ENCODE peak calls at places on chromosomes 2 and 18, in ten cellular contexts. Y is fibroblast of mammary gland; N is mammary epithelial cell; I is transverse colon; S is OCI-LY7; H is AG10803; Q is nephron progenitor cell; G is CD4-positive, alpha-beta T cell; R is neural crest cell; A is H1. O is an unnamed sample.

GRCh38 chr2:19235308-19235707 is 123.1 kb downstream of the OSR1 start:
- DNase-seq in Y (peak), N (peak), I (no peak), S (no peak), H (peak), Q (no peak), G (no peak), R (no peak), A (no peak), O (no peak)

GRCh38 chr18:35236964-35237363 is 3.9 kb upstream of the ZNF397 start:
- DNase-seq in Y (no peak), N (no peak), I (no peak), S (no peak), H (no peak), Q (no peak), G (no peak), R (no peak), A (no peak), O (no peak)

GRCh38 chr18:24976502-24976901 is 375.5 kb downstream of the ZNF521 start:
- DNase-seq in Y (no peak), N (no peak), I (peak), S (no peak), H (no peak), Q (no peak), G (no peak), R (no peak), A (no peak), O (no peak)

GRCh38 chr18:25176516-25177042 is 175.4 kb downstream of the ZNF521 start:
- DNase-seq in Y (no peak), N (no peak), I (no peak), S (no peak), H (no peak), Q (no peak), G (no peak), R (no peak), A (no peak), O (no peak)

GRCh38 chr2:17482651-17483050 is 35.6 kb downstream of the RAD51AP2 start:
- DNase-seq in Y (no peak), N (no peak), I (no peak), S (no peak), H (no peak), Q (no peak), G (no peak), R (no peak), A (no peak), O (no peak)

GRCh38 chr2:197241590-197241989 is 69.0 kb downstream of the ANKRD44 start:
- DNase-seq in Y (no peak), N (no peak), I (no peak), S (no peak), H (no peak), Q (no peak), G (no peak), R (no peak), A (no peak), O (no peak)

GRCh38 chr2:210199186-210199765 is 26.0 kb downstream of the ACADL start:
- DNase-seq in Y (peak), N (no peak), I (no peak), S (peak), H (peak), Q (no peak), G (no peak), R (no peak), A (no peak), O (no peak)

GRCh38 chr2:68936889-68937288 is 15.8 kb downstream of the GKN2 start:
- DNase-seq in Y (no peak), N (peak), I (no peak), S (no peak), H (peak), Q (no peak), G (no peak), R (no peak), A (no peak), O (no peak)

GRCh38 chr18:10928971-10929373 is 220.4 kb downstream of the PIEZO2 start:
- DNase-seq in Y (peak), N (no peak), I (no peak), S (peak), H (peak), Q (no peak), G (no peak), R (no peak), A (no peak), O (peak)

GRCh38 chr2:111698743-111699554 is 185.0 kb downstream of the ANAPC1 start:
- DNase-seq in Y (peak), N (peak), I (peak), S (peak), H (peak), Q (no peak), G (peak), R (no peak), A (no peak), O (no peak)
- TF ChIP-seq CTCF in Y (peak), N (peak), I (peak), S (peak), H (peak), Q (no peak), G (no peak), R (peak), A (peak), O (peak)

GRCh38 chr18:67285583-67285982 is 230.9 kb downstream of the DSEL start:
- DNase-seq in Y (no peak), N (no peak), I (no peak), S (no peak), H (no peak), Q (no peak), G (no peak), R (no peak), A (no peak), O (no peak)

GRCh38 chr18:67278984-67279383 is 237.5 kb downstream of the DSEL start:
- DNase-seq in Y (no peak), N (no peak), I (no peak), S (no peak), H (no peak), Q (no peak), G (no peak), R (no peak), A (no peak), O (no peak)

GRCh38 chr18:67282796-67283195 is 233.7 kb downstream of the DSEL start:
- DNase-seq in Y (peak), N (no peak), I (no peak), S (no peak), H (peak), Q (no peak), G (no peak), R (no peak), A (no peak), O (no peak)

GRCh38 chr18:67280843-67281242 is 235.7 kb downstream of the DSEL start:
- DNase-seq in Y (no peak), N (no peak), I (no peak), S (no peak), H (no peak), Q (no peak), G (no peak), R (no peak), A (no peak), O (no peak)

DNA sequence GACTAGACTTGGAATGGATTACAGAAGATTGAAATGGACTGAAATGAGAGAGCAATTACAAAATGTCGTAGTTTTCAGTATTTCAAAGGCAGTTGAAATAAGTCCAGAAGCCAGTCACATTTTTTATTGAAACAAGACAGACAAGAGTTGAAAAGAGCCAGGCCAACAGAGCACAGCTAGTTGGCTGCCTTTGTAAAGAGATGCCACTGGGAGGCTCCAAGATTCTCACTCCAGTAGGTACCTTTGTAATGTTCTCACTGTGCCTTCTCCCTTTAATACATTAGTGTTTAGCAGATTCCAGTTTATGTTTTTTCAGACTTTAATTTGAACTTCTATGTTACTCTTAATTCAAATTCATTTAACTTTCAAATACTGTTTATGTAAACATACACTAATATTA is 234.8 kb downstream of the DSEL start:
- DNase-seq in Y (no peak), N (no peak), I (no peak), S (no peak), H (no peak), Q (no peak), G (no peak), R (no peak), A (no peak), O (no peak)
- TF ChIP-seq CTCF in Y (no peak), N (peak), I (no peak), S (no peak), H (no peak), Q (no peak), G (no peak), R (no peak), A (no peak), O (no peak)

DNA sequence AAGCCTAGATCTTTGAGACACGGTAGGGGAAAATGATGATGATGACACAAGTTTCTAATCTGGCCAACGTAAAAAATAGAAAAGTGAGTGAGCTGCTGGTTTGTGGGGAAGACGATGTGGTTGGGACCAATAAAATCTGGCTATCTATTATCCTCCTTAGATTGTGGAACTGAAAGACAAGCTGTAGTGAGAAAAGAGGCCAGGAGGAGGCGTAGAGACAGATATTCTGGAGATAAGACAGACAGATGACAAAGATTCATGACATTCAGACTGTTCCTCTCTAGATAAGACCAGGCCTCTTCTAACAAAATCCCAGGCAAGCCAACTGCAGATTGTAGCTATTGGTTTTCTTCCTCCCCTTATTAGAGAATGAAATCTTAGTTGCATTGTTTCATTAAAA is 376.3 kb upstream of the UBE2E3 start:
- DNase-seq in Y (peak), N (peak), I (peak), S (peak), H (no peak), Q (peak), G (no peak), R (no peak), A (peak), O (no peak)
- TF ChIP-seq CTCF in Y (peak), N (peak), I (no peak), S (peak), H (peak), Q (peak), G (no peak), R (peak), A (no peak), O (peak)

DNA sequence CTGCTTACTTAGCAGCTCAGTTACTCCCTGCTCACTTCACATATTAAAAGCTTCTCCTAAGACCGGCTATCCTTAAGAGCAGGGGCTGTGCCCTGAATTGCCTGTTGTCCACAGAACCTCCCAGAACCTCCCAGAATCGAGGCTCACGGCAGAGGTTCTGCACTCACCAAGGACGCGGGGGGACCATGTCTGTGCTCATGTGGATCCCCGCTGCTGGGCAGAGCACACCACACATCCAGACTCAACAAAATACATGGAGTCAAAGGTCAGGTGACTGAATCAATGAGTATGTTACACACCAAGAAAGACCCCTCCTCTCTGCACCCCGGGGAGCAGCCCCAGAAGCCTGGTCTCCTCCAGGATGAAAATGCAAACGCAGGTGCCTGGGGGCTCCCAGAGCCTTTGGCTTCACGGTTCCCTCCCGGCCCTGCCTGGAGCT is 149.0 kb downstream of the MBP start:
- DNase-seq in Y (no peak), N (no peak), I (no peak), S (no peak), H (no peak), Q (no peak), G (no peak), R (no peak), A (peak), O (no peak)
- TF ChIP-seq CTCF in Y (no peak), N (no peak), I (no peak), S (no peak), H (no peak), Q (no peak), G (peak), R (no peak), A (no peak), O (no peak)

DNA sequence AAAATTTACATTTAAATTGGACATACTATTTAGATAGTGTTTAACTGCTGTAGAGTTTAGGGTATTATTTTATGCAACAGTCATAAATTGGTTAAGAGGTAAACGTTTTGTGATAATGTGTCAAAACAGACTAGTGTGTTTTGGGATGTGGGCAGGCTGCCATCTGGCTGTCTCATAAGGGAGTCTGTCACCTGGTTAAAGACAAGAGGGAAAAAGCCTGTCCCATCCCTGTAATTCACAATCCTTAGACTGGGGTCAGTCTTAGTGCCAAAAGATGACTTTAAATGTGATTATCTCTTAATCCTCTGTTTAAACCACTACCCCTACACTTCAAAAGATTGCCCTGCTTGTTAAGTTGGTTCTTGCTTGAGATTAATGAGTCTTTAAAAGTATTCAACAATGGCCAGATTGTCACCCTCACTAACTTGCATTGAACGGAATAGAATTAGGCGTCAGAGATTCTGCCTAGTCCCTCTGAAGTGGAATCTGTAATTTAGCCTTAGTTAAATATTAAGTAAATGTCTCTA is 59.2 kb downstream of the SGPP2 start:
- DNase-seq in Y (no peak), N (no peak), I (peak), S (no peak), H (no peak), Q (no peak), G (no peak), R (no peak), A (no peak), O (no peak)
- TF ChIP-seq CTCF in Y (no peak), N (no peak), I (no peak), S (peak), H (no peak), Q (no peak), G (no peak), R (no peak), A (no peak), O (peak)

GRCh38 chr2:108383146-108383830 is 5.5 kb downstream of the SULT1C4 start:
- DNase-seq in Y (no peak), N (peak), I (no peak), S (peak), H (no peak), Q (no peak), G (no peak), R (no peak), A (no peak), O (no peak)
- TF ChIP-seq CTCF in Y (peak), N (peak), I (no peak), S (peak), H (peak), Q (no peak), G (no peak), R (no peak), A (no peak), O (no peak)

DNA sequence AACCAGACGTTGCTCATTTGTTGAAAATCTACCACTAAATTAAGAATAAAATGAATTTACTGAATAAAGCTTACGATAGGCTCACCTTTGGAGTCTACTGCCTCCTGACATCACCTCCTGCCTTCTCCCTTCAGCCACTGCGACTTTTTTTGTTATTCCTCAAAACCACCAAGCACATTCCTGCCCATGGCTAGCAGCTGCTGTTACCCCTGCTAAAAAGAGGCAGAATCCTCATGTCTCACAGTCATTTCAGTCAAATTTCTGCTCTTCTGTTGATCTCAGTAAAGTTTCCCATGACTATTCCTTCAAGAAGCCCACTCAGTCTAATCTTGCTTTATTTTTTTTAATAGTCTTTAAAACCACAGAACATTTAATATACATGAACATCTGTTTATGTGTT is 40.8 kb upstream of the ANKRD62 start:
- DNase-seq in Y (no peak), N (no peak), I (no peak), S (no peak), H (no peak), Q (no peak), G (no peak), R (no peak), A (no peak), O (no peak)
- TF ChIP-seq CTCF in Y (no peak), N (no peak), I (no peak), S (no peak), H (no peak), Q (no peak), G (no peak), R (no peak), A (no peak), O (no peak)

GRCh38 chr2:4110273-4110672 is 406.9 kb downstream of the DCDC2C start:
- DNase-seq in Y (no peak), N (no peak), I (no peak), S (no peak), H (no peak), Q (no peak), G (no peak), R (no peak), A (no peak), O (no peak)
- TF ChIP-seq CTCF in Y (no peak), N (no peak), I (no peak), S (peak), H (no peak), Q (no peak), G (no peak), R (no peak), A (peak), O (no peak)

GRCh38 chr18:59268127-59268721 is 5.0 kb downstream of the RAX start:
- DNase-seq in Y (no peak), N (no peak), I (no peak), S (no peak), H (no peak), Q (no peak), G (no peak), R (no peak), A (no peak), O (peak)

GRCh38 chr18:59267511-59268126 is 5.6 kb downstream of the RAX start:
- DNase-seq in Y (no peak), N (peak), I (no peak), S (no peak), H (no peak), Q (no peak), G (no peak), R (no peak), A (peak), O (peak)

GRCh38 chr18:59270689-59271257 is 2.5 kb downstream of the RAX start:
- DNase-seq in Y (no peak), N (no peak), I (no peak), S (no peak), H (no peak), Q (no peak), G (no peak), R (no peak), A (peak), O (peak)

GRCh38 chr18:59269563-59270214 is 3.6 kb downstream of the RAX start:
- DNase-seq in Y (no peak), N (no peak), I (no peak), S (no peak), H (no peak), Q (no peak), G (no peak), R (no peak), A (no peak), O (no peak)

GRCh38 chr18:59268722-59269562 is 4.3 kb downstream of the RAX start:
- DNase-seq in Y (peak), N (no peak), I (no peak), S (no peak), H (no peak), Q (peak), G (no peak), R (peak), A (peak), O (peak)
- TF ChIP-seq CTCF in Y (no peak), N (peak), I (no peak), S (no peak), H (no peak), Q (no peak), G (no peak), R (peak), A (no peak), O (peak)

GRCh38 chr18:57969824-57970223 is 74.2 kb upstream of the NEDD4L start:
- DNase-seq in Y (no peak), N (no peak), I (no peak), S (no peak), H (no peak), Q (no peak), G (no peak), R (no peak), A (no peak), O (no peak)

GRCh38 chr18:57975805-57976204 is 68.2 kb upstream of the NEDD4L start:
- DNase-seq in Y (no peak), N (no peak), I (no peak), S (no peak), H (no peak), Q (no peak), G (no peak), R (no peak), A (no peak), O (no peak)

GRCh38 chr18:57973889-57974288 is 70.1 kb upstream of the NEDD4L start:
- DNase-seq in Y (no peak), N (no peak), I (no peak), S (no peak), H (no peak), Q (no peak), G (no peak), R (no peak), A (no peak), O (no peak)

GRCh38 chr18:57974585-57974984 is 69.4 kb upstream of the NEDD4L start:
- DNase-seq in Y (no peak), N (no peak), I (no peak), S (no peak), H (no peak), Q (no peak), G (no peak), R (no peak), A (no peak), O (no peak)

GRCh38 chr18:57970356-57971095 is 73.5 kb upstream of the NEDD4L start:
- DNase-seq in Y (peak), N (no peak), I (no peak), S (no peak), H (no peak), Q (no peak), G (no peak), R (peak), A (peak), O (no peak)
- TF ChIP-seq CTCF in Y (peak), N (peak), I (peak), S (peak), H (no peak), Q (peak), G (no peak), R (peak), A (peak), O (peak)